ENCODE peak calls at places on chromosome 18, in five cellular contexts. V is NCI-H446 treated with DMSO at 0.1 percent for 48 hours, I is left cardiac atrium, B is RCC 7860, Y is fibroblast of lung. U is an unnamed sample.

GRCh38 chr18:68611301-68611700 is 103.6 kb downstream of the TMX3 start:
- DNase-seq in V (no peak), I (no peak), B (no peak), Y (no peak), U (no peak)

GRCh38 chr18:42310956-42311355 is 355.9 kb downstream of the PIK3C3 start:
- DNase-seq in V (no peak), I (peak), B (no peak), Y (peak), U (no peak)

GRCh38 chr18:58584219-58585127 is 44.4 kb downstream of the ALPK2 start:
- DNase-seq in V (no peak), I (no peak), B (peak), Y (peak), U (no peak)

GRCh38 chr18:10508546-10508945 is 17.3 kb upstream of the NAPG start:
- DNase-seq in V (no peak), I (no peak), B (no peak), Y (no peak), U (no peak)

GRCh38 chr18:7096838-7097237 is 20.8 kb downstream of the LAMA1 start:
- DNase-seq in V (no peak), I (no peak), B (no peak), Y (peak), U (no peak)

GRCh38 chr18:58225101-58225500 is 181.1 kb downstream of the NEDD4L start:
- DNase-seq in V (no peak), I (no peak), B (peak), Y (peak), U (no peak)

GRCh38 chr18:12751891-12752290 is 49.0 kb downstream of the PSMG2 start:
- DNase-seq in V (no peak), I (no peak), B (no peak), Y (no peak), U (peak)

GRCh38 chr18:43271593-43272432 is 5.5 kb downstream of the SYT4 start:
- DNase-seq in V (peak), I (no peak), B (peak), Y (peak), U (peak)

GRCh38 chr18:33906046-33906445 is 318.7 kb downstream of the NOL4 start:
- DNase-seq in V (no peak), I (no peak), B (no peak), Y (peak), U (no peak)

GRCh38 chr18:65527879-65528633 is 222.8 kb upstream of the CDH7 start:
- DNase-seq in V (peak), I (no peak), B (no peak), Y (no peak), U (no peak)

GRCh38 chr18:56738184-56738583 is 87.0 kb downstream of the WDR7 start:
- DNase-seq in V (no peak), I (no peak), B (no peak), Y (no peak), U (peak)

GRCh38 chr18:60485207-60485606 is 112.6 kb upstream of the MC4R start:
- DNase-seq in V (no peak), I (no peak), B (no peak), Y (peak), U (no peak)

GRCh38 chr18:37282386-37283037 is 283.1 kb downstream of the CELF4 start:
- DNase-seq in V (no peak), I (no peak), B (no peak), Y (no peak), U (no peak)

GRCh38 chr18:69956037-69956436 is 8.4 kb upstream of the CD226 start:
- DNase-seq in V (no peak), I (no peak), B (no peak), Y (no peak), U (no peak)

GRCh38 chr18:45169610-45170009 is 445.7 kb upstream of the SLC14A2 start:
- DNase-seq in V (no peak), I (peak), B (peak), Y (peak), U (no peak)

GRCh38 chr18:32445846-32446245 is 24.8 kb downstream of the GAREM1 start:
- DNase-seq in V (no peak), I (no peak), B (no peak), Y (no peak), U (peak)

GRCh38 chr18:31880186-31880898 is 62.6 kb downstream of the TRAPPC8 start:
- DNase-seq in V (no peak), I (no peak), B (no peak), Y (no peak), U (no peak)

GRCh38 chr18:62486290-62486964 is 36.4 kb upstream of the ZCCHC2 start:
- DNase-seq in V (no peak), I (no peak), B (peak), Y (peak), U (no peak)

GRCh38 chr18:73153271-73153670 is 285.5 kb upstream of the NETO1 start:
- DNase-seq in V (no peak), I (no peak), B (no peak), Y (peak), U (no peak)

GRCh38 chr18:13192970-13193369 is 25.6 kb upstream of the LDLRAD4 start:
- DNase-seq in V (no peak), I (no peak), B (no peak), Y (no peak), U (no peak)

GRCh38 chr18:61931654-61932379 is 39.0 kb upstream of the RNF152 start:
- DNase-seq in V (no peak), I (no peak), B (no peak), Y (no peak), U (no peak)

GRCh38 chr18:2979027-2979570 is 33.8 kb downstream of the LPIN2 start:
- DNase-seq in V (no peak), I (no peak), B (peak), Y (peak), U (no peak)

GRCh38 chr18:27175914-27176313 is 9.2 kb downstream of the CHST9 start:
- DNase-seq in V (no peak), I (no peak), B (no peak), Y (no peak), U (no peak)

GRCh38 chr18:51149605-51150429 is 47.7 kb downstream of the MEX3C start:
- DNase-seq in V (no peak), I (no peak), B (no peak), Y (peak), U (no peak)

U was measured in G401.